ENCODE peak calls at places on chromosome X, in six cellular contexts. V is non-pigmented ciliary epithelial cell; J is CD4-positive, alpha-beta T cell; K is left kidney; S is EH; U is NCI-H1092. E is an unnamed sample.

GRCh38 chrX:107054978-107055377 is 55.0 kb upstream of the MORC4 start:
- DNase-seq in V (no peak), J (no peak), K (no peak), S (no peak), U (no peak), E (no peak)

GRCh38 chrX:18173494-18174180 is 47.0 kb downstream of the BEND2 start:
- DNase-seq in V (no peak), J (no peak), K (no peak), S (no peak), U (peak), E (peak)

GRCh38 chrX:112941209-112941788 is 100.7 kb upstream of the AMOT start:
- DNase-seq in V (no peak), J (no peak), K (peak), S (no peak), U (no peak), E (no peak)

GRCh38 chrX:140502491-140503229 is 2.2 kb downstream of the SOX3 start:
- DNase-seq in V (no peak), J (no peak), K (peak), S (no peak), U (no peak), E (no peak)

GRCh38 chrX:9566150-9566621 is 101.3 kb downstream of the TBL1X start:
- DNase-seq in V (peak), J (no peak), K (no peak), S (peak), U (no peak), E (no peak)

GRCh38 chrX:133005038-133005437 is 46.6 kb upstream of the HS6ST2 start:
- DNase-seq in V (no peak), J (no peak), K (peak), S (peak), U (no peak), E (peak)

GRCh38 chrX:122579521-122579920 is 604.6 kb upstream of the GRIA3 start:
- DNase-seq in V (no peak), J (no peak), K (no peak), S (peak), U (no peak), E (no peak)

GRCh38 chrX:154540897-154541535 is 5.6 kb downstream of the G6PD start:
- DNase-seq in V (no peak), J (no peak), K (no peak), S (peak), U (no peak), E (no peak)

GRCh38 chrX:40778861-40779575 is 43.7 kb upstream of the MED14 start:
- DNase-seq in V (no peak), J (no peak), K (no peak), S (peak), U (no peak), E (no peak)

GRCh38 chrX:129663171-129663570 is 8.4 kb upstream of the APLN start:
- DNase-seq in V (no peak), J (no peak), K (peak), S (peak), U (no peak), E (no peak)

GRCh38 chrX:134774190-134775048 is 116.1 kb upstream of the PLAC1 start:
- DNase-seq in V (no peak), J (no peak), K (peak), S (no peak), U (no peak), E (no peak)

GRCh38 chrX:22950278-22951266 is 49.2 kb upstream of the DDX53 start:
- DNase-seq in V (peak), J (no peak), K (no peak), S (peak), U (no peak), E (no peak)

GRCh38 chrX:121635141-121635540 is 587.7 kb downstream of the GLUD2 start:
- DNase-seq in V (no peak), J (no peak), K (no peak), S (no peak), U (no peak), E (no peak)

GRCh38 chrX:431032-431431 is 44.3 kb upstream of the PPP2R3B start:
- DNase-seq in V (no peak), J (no peak), K (peak), S (no peak), U (no peak), E (no peak)

GRCh38 chrX:19303216-19303880 is 40.4 kb upstream of the PDHA1 start:
- DNase-seq in V (peak), J (no peak), K (peak), S (peak), U (no peak), E (no peak)

GRCh38 chrX:1182211-1182610 is 30.2 kb downstream of the CRLF2 start:
- DNase-seq in V (no peak), J (no peak), K (no peak), S (no peak), U (no peak), E (no peak)

GRCh38 chrX:73977542-73978169 is 326.3 kb upstream of the ZCCHC13 start:
- DNase-seq in V (no peak), J (no peak), K (no peak), S (no peak), U (no peak), E (no peak)

GRCh38 chrX:8913665-8914409 is 112.7 kb upstream of the FAM9A start:
- DNase-seq in V (no peak), J (no peak), K (no peak), S (peak), U (no peak), E (peak)

GRCh38 chrX:118717703-118718391 is 9.6 kb upstream of the IL13RA1 start:
- DNase-seq in V (no peak), J (no peak), K (no peak), S (no peak), U (no peak), E (no peak)

GRCh38 chrX:123408856-123409737 is 225.0 kb downstream of the GRIA3 start:
- DNase-seq in V (peak), J (no peak), K (no peak), S (peak), U (no peak), E (no peak)

GRCh38 chrX:134423606-134424005 is 36.4 kb upstream of the HPRT1 start:
- DNase-seq in V (no peak), J (no peak), K (peak), S (peak), U (no peak), E (peak)

GRCh38 chrX:135931644-135932487 is 38.4 kb downstream of the SAGE1 start:
- DNase-seq in V (no peak), J (peak), K (peak), S (peak), U (peak), E (peak)

GRCh38 chrX:130321550-130321949 is 18.2 kb upstream of the SLC25A14 start:
- DNase-seq in V (no peak), J (no peak), K (no peak), S (no peak), U (no peak), E (no peak)

GRCh38 chrX:38055170-38055847 is 49.0 kb downstream of the SYTL5 start:
- DNase-seq in V (no peak), J (no peak), K (no peak), S (peak), U (no peak), E (no peak)

GRCh38 chrX:10243056-10243455 is 86.3 kb downstream of the CLCN4 start:
- DNase-seq in V (no peak), J (no peak), K (no peak), S (no peak), U (no peak), E (no peak)

GRCh38 chrX:81201692-81202412 is at the start of the genes HMGN5 and SH3BGRL:
- DNase-seq in V (peak), J (peak), K (peak), S (peak), U (peak), E (peak)

GRCh38 chrX:9429767-9430166 is 35.1 kb upstream of the TBL1X start:
- DNase-seq in V (no peak), J (no peak), K (no peak), S (no peak), U (peak), E (peak)

GRCh38 chrX:107710617-107711391 is 64.8 kb downstream of the TSC22D3 start:
- DNase-seq in V (peak), J (peak), K (peak), S (peak), U (no peak), E (no peak)

GRCh38 chrX:39726810-39727209 is 370.9 kb downstream of the BCOR start:
- DNase-seq in V (no peak), J (no peak), K (peak), S (peak), U (no peak), E (peak)

GRCh38 chrX:121854614-121854911 is 807.2 kb downstream of the GLUD2 start:
- DNase-seq in V (no peak), J (no peak), K (no peak), S (no peak), U (no peak), E (no peak)

GRCh38 chrX:72130762-72131231 is 918 bp downstream of the RTL5 start:
- DNase-seq in V (no peak), J (no peak), K (peak), S (no peak), U (no peak), E (no peak)

E was measured in SHP77.